ENCODE peak calls at places on chromosomes 3 and 15, in four cellular contexts. N, Y, M and Q are unnamed samples.

GRCh38 chr15:37038716-37039106 is 61.6 kb downstream of the MEIS2 start:
- DNase-seq in N (no peak), Y (no peak), M (no peak), Q (no peak)

GRCh38 chr3:4343258-4343657 is 40.1 kb downstream of the SETMAR start:
- DNase-seq in Y (no peak), N (no peak), M (no peak), Q (no peak)

GRCh38 chr3:115330406-115330805 is 183.3 kb upstream of the ZBTB20 start:
- DNase-seq in M (no peak), Y (no peak), N (no peak), Q (no peak)

GRCh38 chr3:116322761-116323160 is 122.5 kb downstream of the LSAMP start:
- DNase-seq in M (no peak), Y (no peak), N (no peak), Q (no peak)

GRCh38 chr3:48558446-48559134 is 2.0 kb upstream of the PFKFB4 start:
- DNase-seq in M (no peak), N (no peak), Y (no peak), Q (no peak)

GRCh38 chr3:65914740-65915366 is 123.9 kb downstream of the MAGI1 start:
- DNase-seq in M (no peak), N (no peak), Y (no peak), Q (no peak)

GRCh38 chr15:55221090-55222011 is 24.6 kb upstream of the RSL24D1 start:
- DNase-seq in M (no peak), Y (no peak), N (no peak), Q (no peak)

GRCh38 chr15:69225355-69226027 is 65.1 kb downstream of the GLCE start:
- DNase-seq in M (no peak), Y (no peak), N (no peak), Q (no peak)

GRCh38 chr15:73575636-73576247 is 57.4 kb downstream of the NPTN start:
- DNase-seq in N (no peak), M (no peak), Y (no peak), Q (no peak)

GRCh38 chr3:41330465-41330864 is 131.2 kb downstream of the CTNNB1 start:
- DNase-seq in N (no peak), Y (no peak), M (no peak), Q (no peak)

GRCh38 chr15:41854443-41854842 is 15.8 kb downstream of the PLA2G4B start:
- DNase-seq in Y (no peak), N (no peak), M (no peak), Q (no peak)

GRCh38 chr3:54120657-54121403 is 1.5 kb upstream of the CACNA2D3 start:
- DNase-seq in Y (no peak), N (no peak), M (no peak), Q (no peak)

GRCh38 chr3:106688463-106688862 is 688.8 kb upstream of the CCDC54 start:
- DNase-seq in M (no peak), N (no peak), Y (no peak), Q (no peak)

GRCh38 chr3:115999598-115999997 is 376.3 kb downstream of the GAP43 start:
- DNase-seq in Y (no peak), M (no peak), N (no peak), Q (no peak)

GRCh38 chr15:29534378-29534777 is 264.8 kb upstream of the NSMCE3 start:
- DNase-seq in Y (no peak), M (no peak), N (no peak), Q (no peak)

GRCh38 chr3:151923901-151924300 is 50.5 kb downstream of the SUCNR1 start:
- DNase-seq in M (no peak), Y (no peak), N (no peak), Q (no peak)

GRCh38 chr3:123724306-123724705 is 139.5 kb upstream of the HACD2 start:
- DNase-seq in N (no peak), M (no peak), Y (no peak), Q (no peak)

GRCh38 chr3:112651076-112651475 is 10.1 kb upstream of the CCDC80 start:
- DNase-seq in Y (no peak), M (no peak), N (no peak), Q (no peak)

GRCh38 chr3:129892857-129893615 is 475 bp downstream of the TMCC1 start:
- DNase-seq in N (no peak), M (peak), Y (peak), Q (peak)

GRCh38 chr15:34719883-34720148 is 35.0 kb downstream of the GJD2 start:
- DNase-seq in N (no peak), M (no peak), Y (no peak), Q (no peak)

GRCh38 chr3:53845103-53845880 is 927 bp downstream of the CHDH start:
- DNase-seq in Y (no peak), M (no peak), N (no peak), Q (no peak)

GRCh38 chr3:125140011-125140813 is 72.3 kb downstream of the SLC12A8 start:
- DNase-seq in N (no peak), Y (no peak), M (no peak), Q (no peak)

GRCh38 chr15:98813956-98814355 is 165.6 kb downstream of the IGF1R start:
- DNase-seq in Y (no peak), M (no peak), N (no peak), Q (no peak)

GRCh38 chr15:74311734-74312444 is 55.6 kb downstream of the CYP11A1 start:
- DNase-seq in M (no peak), Y (no peak), N (no peak), Q (no peak)

GRCh38 chr3:135918600-135918999 is 46.9 kb upstream of the PPP2R3A start:
- DNase-seq in M (no peak), N (no peak), Y (no peak), Q (no peak)

GRCh38 chr3:52238761-52239701 is at the start of gene TWF2:
- DNase-seq in Y (peak), N (peak), M (peak), Q (peak)

GRCh38 chr3:33383951-33384350 is 56.3 kb downstream of the UBP1 start:
- DNase-seq in Y (no peak), M (no peak), N (no peak), Q (no peak)

GRCh38 chr3:43081796-43082195 is 24.1 kb downstream of the POMGNT2 start:
- DNase-seq in N (no peak), M (no peak), Y (no peak), Q (no peak)

GRCh38 chr3:188421151-188421821 is 267.3 kb downstream of the LPP start:
- DNase-seq in M (no peak), N (no peak), Y (no peak), Q (no peak)

GRCh38 chr3:43181202-43181910 is 75.5 kb upstream of the POMGNT2 start:
- DNase-seq in M (no peak), N (peak), Y (peak), Q (peak)

GRCh38 chr15:70466895-70467529 is 296.3 kb downstream of the UACA start:
- DNase-seq in M (peak), N (no peak), Y (peak), Q (peak)

GRCh38 chr3:128560768-128561167 is 67.8 kb upstream of the GATA2 start:
- DNase-seq in M (no peak), Y (no peak), N (no peak), Q (no peak)

GRCh38 chr3:4411236-4411635 is 55.8 kb downstream of the SUMF1 start:
- DNase-seq in N (no peak), Y (no peak), M (no peak), Q (no peak)

GRCh38 chr3:146326875-146327543 is 76.1 kb upstream of the PLSCR4 start:
- DNase-seq in N (no peak), M (no peak), Y (no peak), Q (no peak)

GRCh38 chr3:43857361-43858051 is 166.8 kb downstream of the ABHD5 start:
- DNase-seq in N (no peak), Y (no peak), M (no peak), Q (no peak)

GRCh38 chr15:24823473-24823872 is 131.3 kb upstream of the SNRPN start:
- DNase-seq in Y (no peak), N (no peak), M (peak), Q (no peak)

GRCh38 chr3:76576201-76576600 is 463.7 kb upstream of the ROBO2 start:
- DNase-seq in M (no peak), N (no peak), Y (no peak), Q (no peak)

GRCh38 chr15:42157981-42158765 is 1.7 kb upstream of the PLA2G4F start:
- DNase-seq in Y (no peak), N (no peak), M (no peak), Q (no peak)

GRCh38 chr15:91872356-91873132 is 19.0 kb downstream of the SLCO3A1 start:
- DNase-seq in Y (no peak), M (no peak), N (no peak), Q (no peak)